ENCODE peak calls at places on chromosomes 2 and 18, in four cellular contexts. One of them, this sample, is unnamed.

GRCh38 chr2:111209045-111209514 is 88.4 kb downstream of the BCL2L11 start:
- DNase-seq in HepG2: no peak
- DNase-seq in SK-N-SH: no peak
- DNase-seq in H1: no peak
- DNase-seq in this sample: peak; percentile 97

GRCh38 chr2:230814616-230815015 is 50.1 kb upstream of the ITM2C start:
- DNase-seq in SK-N-SH: no peak
- DNase-seq in H1: no peak
- DNase-seq in HepG2: peak; percentile 25
- DNase-seq in this sample: no peak

GRCh38 chr18:48545690-48546365 is 7.0 kb downstream of the CTIF start:
- DNase-seq in SK-N-SH: peak; percentile 59
- DNase-seq in H1: peak; percentile 62
- DNase-seq in HepG2: no peak
- DNase-seq in this sample: no peak

GRCh38 chr18:647304-647703 is 10.1 kb upstream of the TYMS start:
- DNase-seq in H1: no peak
- DNase-seq in HepG2: no peak
- DNase-seq in SK-N-SH: no peak
- DNase-seq in this sample: no peak

GRCh38 chr2:174761837-174762236 is 2.4 kb downstream of the CHRNA1 start:
- DNase-seq in SK-N-SH: no peak
- DNase-seq in H1: no peak
- DNase-seq in HepG2: no peak
- DNase-seq in this sample: no peak

GRCh38 chr2:63013448-63013847 is 37.2 kb upstream of the OTX1 start:
- DNase-seq in HepG2: no peak
- DNase-seq in SK-N-SH: no peak
- DNase-seq in H1: no peak
- DNase-seq in this sample: no peak

GRCh38 chr2:150924862-150925261 is 336.8 kb downstream of the RBM43 start:
- DNase-seq in SK-N-SH: no peak
- DNase-seq in H1: no peak
- DNase-seq in HepG2: no peak
- DNase-seq in this sample: no peak

GRCh38 chr2:152432206-152432653 is 97.3 kb downstream of the FMNL2 start:
- DNase-seq in SK-N-SH: no peak
- DNase-seq in H1: no peak
- DNase-seq in HepG2: peak; percentile 42
- DNase-seq in this sample: no peak

GRCh38 chr18:21163647-21164625 is 52.3 kb upstream of the ROCK1 start:
- DNase-seq in HepG2: no peak
- DNase-seq in H1: no peak
- DNase-seq in SK-N-SH: no peak
- DNase-seq in this sample: no peak

GRCh38 chr2:11573418-11574175 is 39.8 kb downstream of the GREB1 start:
- DNase-seq in SK-N-SH: no peak
- DNase-seq in H1: no peak
- DNase-seq in HepG2: no peak
- DNase-seq in this sample: no peak

GRCh38 chr2:23651187-23651983 is 266.4 kb downstream of the KLHL29 start:
- DNase-seq in HepG2: peak; percentile 39
- DNase-seq in H1: no peak
- DNase-seq in SK-N-SH: no peak
- DNase-seq in this sample: no peak

GRCh38 chr2:127672341-127673303 is 2.7 kb downstream of the LIMS2 start:
- DNase-seq in HepG2: no peak
- DNase-seq in H1: peak; percentile 40
- DNase-seq in SK-N-SH: peak; percentile 18
- DNase-seq in this sample: no peak

GRCh38 chr2:28435796-28436425 is 43.3 kb downstream of the FOSL2 start:
- DNase-seq in H1: no peak
- DNase-seq in HepG2: no peak
- DNase-seq in SK-N-SH: no peak
- DNase-seq in this sample: no peak

GRCh38 chr2:45814951-45815621 is 163.6 kb downstream of the PRKCE start:
- DNase-seq in H1: no peak
- DNase-seq in HepG2: no peak
- DNase-seq in SK-N-SH: no peak
- DNase-seq in this sample: no peak

GRCh38 chr2:162731917-162732804 is 106.4 kb downstream of the KCNH7 start:
- DNase-seq in SK-N-SH: no peak
- DNase-seq in HepG2: no peak
- DNase-seq in H1: no peak
- DNase-seq in this sample: peak; percentile 57

GRCh38 chr2:225466891-225467604 is 67.5 kb downstream of the NYAP2 start:
- DNase-seq in H1: no peak
- DNase-seq in SK-N-SH: no peak
- DNase-seq in HepG2: no peak
- DNase-seq in this sample: no peak

GRCh38 chr2:233489666-233490065 is 76.9 kb downstream of the USP40 start:
- DNase-seq in H1: no peak
- DNase-seq in HepG2: no peak
- DNase-seq in SK-N-SH: no peak
- DNase-seq in this sample: no peak

GRCh38 chr2:47490406-47490805 is 87.5 kb downstream of the MSH2 start:
- DNase-seq in H1: no peak
- DNase-seq in HepG2: no peak
- DNase-seq in SK-N-SH: no peak
- DNase-seq in this sample: no peak

GRCh38 chr2:227503433-227504406 is 31.8 kb downstream of the AGFG1 start:
- DNase-seq in H1: no peak
- DNase-seq in SK-N-SH: no peak
- DNase-seq in HepG2: peak; percentile 50
- DNase-seq in this sample: no peak

GRCh38 chr18:32048507-32049091 is 30.0 kb downstream of the RNF125 start:
- DNase-seq in H1: no peak
- DNase-seq in HepG2: peak; percentile 39
- DNase-seq in SK-N-SH: no peak
- DNase-seq in this sample: peak; percentile 24

GRCh38 chr2:209426432-209426831 is 2.6 kb downstream of the MAP2 start:
- DNase-seq in SK-N-SH: peak; percentile 9
- DNase-seq in H1: no peak
- DNase-seq in HepG2: no peak
- DNase-seq in this sample: no peak

GRCh38 chr2:117067917-117068316 is 746.6 kb upstream of the DDX18 start:
- DNase-seq in SK-N-SH: no peak
- DNase-seq in H1: no peak
- DNase-seq in HepG2: no peak
- DNase-seq in this sample: no peak

GRCh38 chr2:50492452-50492851 is 539.5 kb downstream of the NRXN1 start:
- DNase-seq in SK-N-SH: peak; percentile 57
- DNase-seq in HepG2: peak; percentile 54
- DNase-seq in H1: no peak
- DNase-seq in this sample: peak; percentile 5

GRCh38 chr2:18560797-18561085 is 288 bp upstream of the RDH14 start:
- DNase-seq in H1: no peak
- DNase-seq in SK-N-SH: no peak
- DNase-seq in HepG2: no peak
- DNase-seq in this sample: no peak

GRCh38 chr2:181675241-181675640 is 5.1 kb downstream of the NEUROD1 start:
- DNase-seq in HepG2: no peak
- DNase-seq in H1: no peak
- DNase-seq in SK-N-SH: no peak
- DNase-seq in this sample: no peak

GRCh38 chr2:234444888-234445287 is 52.0 kb downstream of the ARL4C start:
- DNase-seq in SK-N-SH: no peak
- DNase-seq in HepG2: no peak
- DNase-seq in H1: no peak
- DNase-seq in this sample: no peak

GRCh38 chr2:116319001-116319400 is 1495.5 kb upstream of the DDX18 start:
- DNase-seq in HepG2: no peak
- DNase-seq in H1: no peak
- DNase-seq in SK-N-SH: no peak
- DNase-seq in this sample: no peak

GRCh38 chr2:73070651-73071451 is 661 bp downstream of the SFXN5 start:
- DNase-seq in H1: peak; percentile 100
- DNase-seq in HepG2: peak; percentile 95
- DNase-seq in SK-N-SH: peak; percentile 99
- DNase-seq in this sample: peak; percentile 60

GRCh38 chr2:140128909-140129308 is 1348.7 kb upstream of the NXPH2 start:
- DNase-seq in H1: no peak
- DNase-seq in SK-N-SH: no peak
- DNase-seq in HepG2: no peak
- DNase-seq in this sample: no peak

GRCh38 chr2:31138037-31138962 is at the start of gene GALNT14:
- DNase-seq in HepG2: no peak
- DNase-seq in H1: peak; percentile 86
- DNase-seq in SK-N-SH: peak; percentile 98
- DNase-seq in this sample: no peak

GRCh38 chr2:74137651-74138050 is 10.1 kb downstream of the BOLA3 start:
- DNase-seq in SK-N-SH: no peak
- DNase-seq in HepG2: no peak
- DNase-seq in H1: no peak
- DNase-seq in this sample: no peak

GRCh38 chr2:127134235-127134634 is 27.3 kb upstream of the BIN1 start:
- DNase-seq in SK-N-SH: peak; percentile 48
- DNase-seq in H1: no peak
- DNase-seq in HepG2: no peak
- DNase-seq in this sample: no peak

GRCh38 chr2:207258191-207258991 is 92.6 kb upstream of the KLF7 start:
- DNase-seq in HepG2: no peak
- DNase-seq in SK-N-SH: no peak
- DNase-seq in H1: no peak
- DNase-seq in this sample: no peak

GRCh38 chr2:176446718-176447414 is 177.6 kb downstream of the MTX2 start:
- DNase-seq in HepG2: no peak
- DNase-seq in SK-N-SH: no peak
- DNase-seq in H1: no peak
- DNase-seq in this sample: no peak

GRCh38 chr2:159895258-159896209 is 97.5 kb upstream of the CD302 start:
- DNase-seq in HepG2: no peak
- DNase-seq in SK-N-SH: no peak
- DNase-seq in H1: no peak
- DNase-seq in this sample: no peak

GRCh38 chr2:14420851-14421250 is 211.7 kb upstream of the LRATD1 start:
- DNase-seq in SK-N-SH: no peak
- DNase-seq in HepG2: no peak
- DNase-seq in H1: no peak
- DNase-seq in this sample: no peak

GRCh38 chr18:5152335-5153020 is 44.6 kb downstream of the AKAIN1 start:
- DNase-seq in HepG2: no peak
- DNase-seq in SK-N-SH: no peak
- DNase-seq in H1: no peak
- DNase-seq in this sample: no peak

GRCh38 chr2:118923371-118923770 is 18.6 kb upstream of the MARCO start:
- DNase-seq in SK-N-SH: no peak
- DNase-seq in H1: no peak
- DNase-seq in HepG2: peak; percentile 16
- DNase-seq in this sample: no peak

DNA sequence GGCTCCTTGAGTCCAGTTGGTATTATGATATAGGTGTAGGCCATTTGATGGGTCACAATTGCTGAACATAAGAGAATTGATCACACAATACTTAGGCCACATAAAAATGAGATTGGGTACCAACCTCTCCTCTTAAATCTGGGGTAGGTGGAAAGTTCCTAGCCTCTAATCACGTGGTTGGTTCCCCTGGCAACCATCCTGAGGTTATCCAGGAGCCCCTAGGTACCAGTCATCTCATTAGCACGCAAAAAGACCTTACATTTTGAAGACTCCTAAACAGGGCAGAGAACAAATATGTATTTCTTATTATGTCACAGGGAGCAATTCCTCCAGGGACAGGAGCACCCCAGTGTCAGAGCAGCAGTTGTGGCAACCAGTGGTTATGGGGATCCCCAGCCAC is 12.7 kb upstream of the SELENOI start:
- DNase-seq in HepG2: peak; percentile 85
- DNase-seq in H1: peak; percentile 39
- DNase-seq in SK-N-SH: no peak
- DNase-seq in this sample: no peak
- TF ChIP-seq RAD21 in HepG2: no peak
- TF ChIP-seq RAD21 in H1: no peak
- TF ChIP-seq RAD21 in SK-N-SH: no peak
- TF ChIP-seq RAD21 in this sample: no peak

GRCh38 chr2:15714609-15715008 is 122.9 kb downstream of the DDX1 start:
- DNase-seq in HepG2: no peak
- DNase-seq in H1: no peak
- DNase-seq in SK-N-SH: no peak
- DNase-seq in this sample: no peak
- TF ChIP-seq TCF12 in HepG2: no peak
- TF ChIP-seq TCF12 in H1: no peak
- TF ChIP-seq TCF12 in SK-N-SH: no peak
- TF ChIP-seq TCF12 in this sample: no peak

DNA sequence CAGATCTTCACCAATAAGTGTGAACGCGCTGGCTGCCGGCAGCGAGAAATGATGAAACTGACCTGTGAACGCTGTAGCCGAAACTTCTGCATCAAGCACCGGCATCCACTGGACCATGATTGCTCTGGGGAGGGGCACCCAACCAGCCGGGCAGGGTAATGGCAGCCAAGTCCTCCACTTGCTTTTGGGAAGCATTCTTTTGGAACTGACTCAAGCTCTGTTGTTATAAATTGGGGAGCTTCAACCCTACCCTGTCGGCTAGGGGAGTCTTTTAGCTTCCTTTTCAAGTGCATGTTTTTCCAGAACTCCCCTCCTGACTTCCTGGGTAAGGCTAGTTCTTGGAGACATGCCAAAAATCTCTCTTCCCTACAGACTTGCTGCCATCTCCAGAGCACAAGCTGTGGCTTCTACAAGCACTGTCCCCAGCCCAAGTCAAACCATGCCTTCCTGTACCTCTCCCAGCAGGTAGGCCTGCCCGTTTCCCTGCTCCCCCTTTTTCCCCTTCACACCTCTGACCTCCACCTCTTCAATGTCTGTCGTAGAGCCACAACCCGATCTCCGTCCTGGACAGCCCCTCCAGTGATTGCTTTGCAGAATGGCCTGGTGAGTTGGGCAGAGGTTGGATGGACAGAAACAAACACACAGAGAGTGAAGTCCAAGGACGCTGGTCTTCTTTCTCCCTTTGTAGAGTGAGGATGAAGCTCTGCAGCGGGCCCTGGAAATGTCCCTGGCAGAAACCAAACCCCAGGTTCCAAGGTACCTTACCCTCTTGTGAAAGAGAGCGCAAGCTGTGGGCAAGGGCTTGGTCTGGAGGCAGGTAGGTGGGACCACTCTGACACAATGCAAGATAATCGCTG is 1.5 kb downstream of the ZFAND2B start:
- DNase-seq in SK-N-SH: peak; percentile 51
- DNase-seq in H1: no peak
- DNase-seq in HepG2: peak; percentile 90
- DNase-seq in this sample: no peak
- TF ChIP-seq RAD21 in SK-N-SH: no peak
- TF ChIP-seq RAD21 in H1: no peak
- TF ChIP-seq RAD21 in HepG2: no peak
- TF ChIP-seq RAD21 in this sample: no peak

DNA sequence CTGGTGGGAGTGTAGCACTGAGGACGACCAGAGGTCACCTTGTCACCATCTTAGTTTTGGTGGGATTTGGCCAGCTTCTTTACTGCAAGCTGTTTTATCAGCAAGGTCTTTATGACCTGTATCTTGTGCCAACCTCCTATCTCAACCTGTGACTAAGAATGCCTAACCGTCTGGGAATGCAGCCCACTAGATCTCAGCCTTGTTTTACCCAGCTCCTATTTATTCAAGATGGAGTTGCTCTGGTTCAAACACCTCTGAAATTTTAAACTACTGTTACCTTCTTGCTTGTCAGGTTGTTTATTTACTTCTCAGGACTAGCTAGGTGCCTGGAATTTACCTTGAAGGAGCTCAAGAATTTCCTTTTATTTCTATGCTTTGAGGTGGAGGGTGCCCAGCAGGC is 9.5 kb upstream of the KCNG3 start:
- DNase-seq in HepG2: no peak
- DNase-seq in SK-N-SH: no peak
- DNase-seq in H1: no peak
- DNase-seq in this sample: no peak
- TF ChIP-seq TCF12 in HepG2: no peak
- TF ChIP-seq TCF12 in SK-N-SH: no peak
- TF ChIP-seq TCF12 in H1: no peak
- TF ChIP-seq TCF12 in this sample: no peak

This sample was measured in GM12878.